ENCODE peak calls at places on chromosomes 16 and 17, in nine cellular contexts. One of them, this sample, is unnamed.

GRCh38 chr16:58591083-58591482 is 38.5 kb downstream of the CNOT1 start:
- DNase-seq in AG04449: no peak
- DNase-seq in lower lobe of right lung: no peak
- DNase-seq in pulmonary artery endothelial cell: no peak
- DNase-seq in GM10248: no peak
- DNase-seq in GF-D8: no peak
- DNase-seq in left kidney: no peak
- DNase-seq in skeletal muscle cell: no peak
- DNase-seq in NCI-H1436: no peak
- DNase-seq in this sample: no peak

GRCh38 chr17:74872313-74873035 is at the start of gene FDXR:
- DNase-seq in pulmonary artery endothelial cell: no peak
- DNase-seq in AG04449: no peak
- DNase-seq in left kidney: no peak
- DNase-seq in lower lobe of right lung: no peak
- DNase-seq in NCI-H1436: peak; percentile 50
- DNase-seq in GF-D8: no peak
- DNase-seq in skeletal muscle cell: no peak
- DNase-seq in GM10248: no peak
- DNase-seq in this sample: no peak

GRCh38 chr17:51056813-51057510 is 63.7 kb downstream of the SPAG9 start:
- DNase-seq in lower lobe of right lung: no peak
- DNase-seq in pulmonary artery endothelial cell: peak; percentile 39
- DNase-seq in AG04449: peak; percentile 91
- DNase-seq in GF-D8: peak; percentile 17
- DNase-seq in left kidney: peak; percentile 82
- DNase-seq in NCI-H1436: peak; percentile 40
- DNase-seq in GM10248: peak; percentile 49
- DNase-seq in skeletal muscle cell: peak; percentile 78
- DNase-seq in this sample: peak; percentile 18

GRCh38 chr17:64975318-64976087 is 56.2 kb upstream of the LRRC37A3 start:
- DNase-seq in GM10248: peak; percentile 94
- DNase-seq in AG04449: no peak
- DNase-seq in pulmonary artery endothelial cell: peak; percentile 71
- DNase-seq in lower lobe of right lung: peak; percentile 97
- DNase-seq in NCI-H1436: peak; percentile 96
- DNase-seq in left kidney: peak; percentile 98
- DNase-seq in skeletal muscle cell: peak; percentile 65
- DNase-seq in GF-D8: peak; percentile 96
- DNase-seq in this sample: peak; percentile 95

GRCh38 chr16:57284206-57284951 is at the start of gene PLLP:
- DNase-seq in NCI-H1436: peak; percentile 41
- DNase-seq in pulmonary artery endothelial cell: no peak
- DNase-seq in left kidney: peak; percentile 80
- DNase-seq in GF-D8: no peak
- DNase-seq in skeletal muscle cell: no peak
- DNase-seq in AG04449: no peak
- DNase-seq in lower lobe of right lung: peak; percentile 69
- DNase-seq in GM10248: peak; percentile 76
- DNase-seq in this sample: peak; percentile 69

GRCh38 chr17:32936894-32937500 is 9.0 kb downstream of the TMEM98 start:
- DNase-seq in lower lobe of right lung: peak; percentile 82
- DNase-seq in left kidney: peak; percentile 95
- DNase-seq in skeletal muscle cell: peak; percentile 39
- DNase-seq in pulmonary artery endothelial cell: peak; percentile 60
- DNase-seq in AG04449: no peak
- DNase-seq in NCI-H1436: peak; percentile 70
- DNase-seq in GM10248: peak; percentile 82
- DNase-seq in GF-D8: no peak
- DNase-seq in this sample: peak; percentile 79

GRCh38 chr17:66165537-66166123 is 26.3 kb downstream of the CEP112 start:
- DNase-seq in NCI-H1436: peak; percentile 54
- DNase-seq in AG04449: peak; percentile 16
- DNase-seq in left kidney: peak; percentile 72
- DNase-seq in skeletal muscle cell: peak; percentile 20
- DNase-seq in lower lobe of right lung: no peak
- DNase-seq in GM10248: peak; percentile 44
- DNase-seq in GF-D8: no peak
- DNase-seq in pulmonary artery endothelial cell: peak; percentile 4
- DNase-seq in this sample: peak; percentile 64

GRCh38 chr16:56457927-56458470 is 6.6 kb downstream of the OGFOD1 start:
- DNase-seq in lower lobe of right lung: no peak
- DNase-seq in skeletal muscle cell: no peak
- DNase-seq in AG04449: no peak
- DNase-seq in left kidney: no peak
- DNase-seq in GF-D8: no peak
- DNase-seq in pulmonary artery endothelial cell: no peak
- DNase-seq in NCI-H1436: no peak
- DNase-seq in GM10248: no peak
- DNase-seq in this sample: no peak

GRCh38 chr16:85541181-85541580 is 71.9 kb upstream of the GSE1 start:
- DNase-seq in GM10248: no peak
- DNase-seq in GF-D8: no peak
- DNase-seq in skeletal muscle cell: no peak
- DNase-seq in left kidney: no peak
- DNase-seq in AG04449: no peak
- DNase-seq in lower lobe of right lung: no peak
- DNase-seq in NCI-H1436: no peak
- DNase-seq in pulmonary artery endothelial cell: no peak
- DNase-seq in this sample: no peak

GRCh38 chr16:57530104-57530522 is 6.3 kb downstream of the CCDC102A start:
- DNase-seq in AG04449: no peak
- DNase-seq in NCI-H1436: no peak
- DNase-seq in lower lobe of right lung: peak; percentile 48
- DNase-seq in skeletal muscle cell: peak; percentile 31
- DNase-seq in left kidney: no peak
- DNase-seq in pulmonary artery endothelial cell: peak; percentile 33
- DNase-seq in GF-D8: no peak
- DNase-seq in GM10248: peak; percentile 77
- DNase-seq in this sample: peak; percentile 72

GRCh38 chr17:57832299-57832698 is 17.5 kb downstream of the MRPS23 start:
- DNase-seq in NCI-H1436: no peak
- DNase-seq in skeletal muscle cell: no peak
- DNase-seq in GF-D8: no peak
- DNase-seq in GM10248: no peak
- DNase-seq in lower lobe of right lung: no peak
- DNase-seq in pulmonary artery endothelial cell: no peak
- DNase-seq in AG04449: no peak
- DNase-seq in left kidney: no peak
- DNase-seq in this sample: no peak

GRCh38 chr17:8922451-8922850 is 43.1 kb downstream of the PIK3R5 start:
- DNase-seq in left kidney: no peak
- DNase-seq in pulmonary artery endothelial cell: no peak
- DNase-seq in GM10248: no peak
- DNase-seq in lower lobe of right lung: no peak
- DNase-seq in AG04449: peak; percentile 67
- DNase-seq in skeletal muscle cell: peak; percentile 90
- DNase-seq in GF-D8: peak; percentile 54
- DNase-seq in NCI-H1436: no peak
- DNase-seq in this sample: no peak

GRCh38 chr17:39243155-39243554 is 17.4 kb upstream of the STAC2 start:
- DNase-seq in skeletal muscle cell: no peak
- DNase-seq in left kidney: no peak
- DNase-seq in lower lobe of right lung: no peak
- DNase-seq in pulmonary artery endothelial cell: no peak
- DNase-seq in GM10248: no peak
- DNase-seq in GF-D8: no peak
- DNase-seq in NCI-H1436: no peak
- DNase-seq in AG04449: no peak
- DNase-seq in this sample: no peak